ENCODE peak calls at places on chromosomes 1 and 21, in nine cellular contexts. P, Q, D, G, H, O, J, M and Y are unnamed samples.

GRCh38 chr1:232990729-232991128 is 40.3 kb downstream of the NTPCR start:
- DNase-seq in O (no peak), H (no peak), G (no peak), J (no peak), D (no peak), P (no peak), Q (no peak), M (no peak), Y (no peak)

GRCh38 chr21:33332143-33332542 is 7.4 kb downstream of the IFNAR1 start:
- DNase-seq in G (no peak), J (no peak), M (no peak), P (no peak), D (no peak), H (no peak), Q (no peak), O (no peak), Y (no peak)

GRCh38 chr1:55926906-55927471 is 652.4 kb downstream of the PLPP3 start:
- DNase-seq in J (no peak), D (peak; percentile 2), P (no peak), O (no peak), H (no peak), Q (no peak), G (no peak), M (no peak), Y (no peak)

GRCh38 chr1:200302192-200302892 is 107.5 kb downstream of the ZNF281 start:
- DNase-seq in J (no peak), G (peak; percentile 44), O (peak; percentile 44), D (peak; percentile 67), Q (peak; percentile 51), M (no peak), P (no peak), H (peak; percentile 48), Y (no peak)

GRCh38 chr1:186869829-186870228 is 41.1 kb downstream of the PLA2G4A start:
- DNase-seq in G (no peak), H (no peak), D (no peak), M (no peak), J (no peak), Q (no peak), P (no peak), O (no peak), Y (no peak)

GRCh38 chr1:53073899-53074311 is 11.9 kb downstream of the PODN start:
- DNase-seq in O (peak; percentile 9), H (peak; percentile 22), Q (peak; percentile 8), P (no peak), M (no peak), J (no peak), G (no peak), D (no peak), Y (peak; percentile 61)

GRCh38 chr1:177023249-177023648 is 141.3 kb downstream of the ASTN1 start:
- DNase-seq in D (no peak), Q (no peak), H (no peak), M (no peak), J (no peak), O (no peak), P (peak; percentile 84), G (no peak), Y (no peak)

GRCh38 chr1:224377676-224378006 is 21.0 kb downstream of the CNIH4 start:
- DNase-seq in H (no peak), Q (no peak), O (no peak), J (no peak), D (no peak), G (no peak), M (no peak), P (no peak), Y (no peak)

GRCh38 chr1:71252900-71253299 is 172.1 kb upstream of the ZRANB2 start:
- DNase-seq in Q (no peak), H (no peak), G (no peak), M (no peak), D (no peak), O (no peak), P (no peak), J (no peak), Y (no peak)

GRCh38 chr1:15835741-15836510 is 11.6 kb upstream of the SPEN start:
- DNase-seq in Q (peak; percentile 100), G (peak; percentile 100), O (peak; percentile 99), H (peak; percentile 99), J (peak; percentile 98), D (peak; percentile 96), P (peak; percentile 99), M (peak; percentile 99), Y (peak; percentile 99)

GRCh38 chr1:16053781-16054502 is 10.4 kb downstream of the CLCNKB start:
- DNase-seq in G (no peak), D (no peak), P (no peak), H (no peak), Q (no peak), O (no peak), M (no peak), J (no peak), Y (no peak)

DNA sequence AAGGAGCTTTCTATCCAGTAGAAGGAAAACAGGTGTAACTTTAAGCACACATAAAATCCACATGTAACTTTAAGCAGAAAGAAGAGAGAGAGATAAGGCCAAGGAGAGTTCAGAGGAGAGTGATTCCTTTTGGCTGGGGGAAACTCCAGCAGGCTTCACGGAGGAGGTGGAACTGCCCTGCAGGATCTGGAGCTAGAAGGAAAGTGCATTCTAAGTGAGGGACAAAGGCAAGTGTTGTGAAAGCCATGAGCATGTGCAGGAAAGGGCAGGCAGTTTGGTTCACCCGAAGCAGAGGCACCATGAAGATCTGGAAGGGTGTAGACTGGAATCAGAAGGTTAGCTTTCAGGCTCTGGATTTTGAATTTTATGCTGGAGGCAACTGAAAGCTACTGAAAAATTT is 46.3 kb downstream of the GADD45A start:
- DNase-seq in H (no peak), P (no peak), O (no peak), G (no peak), J (no peak), Q (no peak), M (no peak), D (no peak), Y (no peak)
- H3K4me1 ChIP-seq in H (peaks cover 32% of the 10 kb centered on the region), P (peaks cover 41% of the 10 kb centered on the region), O (peaks cover 10% of the 10 kb centered on the region), G (peaks cover 31% of the 10 kb centered on the region), J (peaks cover 10% of the 10 kb centered on the region), Q (peaks cover 11% of the 10 kb centered on the region), M (peaks cover 3% of the 10 kb centered on the region), D (peaks cover 19% of the 10 kb centered on the region), Y (peaks cover 28% of the 10 kb centered on the region)

DNA sequence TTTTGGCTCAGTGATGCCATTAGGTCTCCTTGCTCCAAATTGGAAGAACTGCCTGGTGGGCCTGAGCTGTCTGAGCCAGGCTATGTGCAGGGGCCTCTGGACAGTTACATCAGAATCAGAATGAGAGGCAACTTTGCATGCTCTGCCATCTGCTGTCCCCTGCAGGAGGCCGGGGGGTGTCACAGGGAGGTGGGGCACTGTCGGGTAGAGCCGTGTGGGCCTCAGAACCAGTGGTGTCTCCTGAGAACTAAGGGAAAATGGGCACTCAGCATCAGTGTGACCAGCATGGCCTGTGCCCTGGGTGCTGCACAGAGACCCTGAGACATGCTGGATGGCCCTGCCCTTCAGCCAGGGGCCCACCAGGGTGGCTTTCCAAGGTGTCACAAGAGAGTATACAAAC is 47.0 kb upstream of the COL6A1 start:
- DNase-seq in J (no peak), Q (no peak), M (no peak), D (no peak), G (no peak), H (no peak), P (no peak), O (no peak), Y (no peak)
- TF ChIP-seq POLR2AphosphoS5 in J (no peak), Q (no peak), M (no peak), D (no peak), G (no peak), H (no peak), P (no peak), O (no peak), Y (no peak)

GRCh38 chr1:18632711-18633427 is 2.2 kb downstream of the PAX7 start:
- DNase-seq in D (peak; percentile 61), M (no peak), P (no peak), H (no peak), G (no peak), Q (no peak), J (no peak), O (peak; percentile 73), Y (no peak)

GRCh38 chr1:18631496-18632217 is 1.0 kb downstream of the PAX7 start:
- DNase-seq in P (no peak), J (no peak), D (no peak), M (no peak), H (no peak), O (no peak), Q (no peak), G (no peak), Y (no peak)

GRCh38 chr1:18630511-18631495 is at the start of gene PAX7:
- DNase-seq in H (no peak), J (no peak), O (no peak), M (no peak), G (no peak), Q (no peak), P (no peak), D (peak; percentile 93), Y (no peak)

GRCh38 chr1:18633428-18634155 is 2.9 kb downstream of the PAX7 start:
- DNase-seq in Q (no peak), G (no peak), P (no peak), D (no peak), M (no peak), O (no peak), J (no peak), H (no peak), Y (no peak)

DNA sequence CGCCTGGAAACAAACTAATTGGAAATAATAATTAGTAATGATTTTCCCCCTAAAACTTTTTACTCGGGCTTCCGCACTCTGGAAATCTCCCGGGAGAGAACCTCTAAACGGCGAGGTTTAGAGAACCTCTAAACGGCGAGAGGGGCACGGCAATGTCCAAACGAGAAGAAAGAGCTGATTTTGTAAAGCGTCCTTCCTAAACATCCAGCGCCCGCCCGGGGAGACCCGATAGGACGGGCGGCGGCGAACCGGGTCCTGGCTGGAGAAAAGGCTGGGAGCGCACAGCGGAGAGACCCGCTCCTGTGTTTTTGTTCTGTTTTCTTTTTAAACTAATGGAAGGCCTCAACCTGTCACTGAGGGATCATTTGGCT is 1.6 kb downstream of the PAX7 start:
- DNase-seq in J (no peak), P (no peak), M (no peak), D (peak; percentile 70), H (no peak), G (no peak), O (no peak), Q (no peak), Y (no peak)
- H3K27me3 ChIP-seq in J (peaks cover 27% of the 10 kb centered on the region), P (peaks cover 60% of the 10 kb centered on the region), M (peaks cover 98% of the 10 kb centered on the region), D (peaks cover 99% of the 10 kb centered on the region), H (peaks cover 59% of the 10 kb centered on the region), G (peaks cover 87% of the 10 kb centered on the region), O (peaks cover 20% of the 10 kb centered on the region), Q (peaks cover 100% of the 10 kb centered on the region), Y (peaks cover 100% of the 10 kb centered on the region)

GRCh38 chr1:9903801-9904527 is 6.1 kb downstream of the CTNNBIP1 start:
- DNase-seq in J (no peak), Q (no peak), M (no peak), D (no peak), P (no peak), O (no peak), H (no peak), G (no peak), Y (no peak)

GRCh38 chr1:9904571-9904970 is 5.5 kb downstream of the CTNNBIP1 start:
- DNase-seq in Q (no peak), P (no peak), M (no peak), D (no peak), O (no peak), H (no peak), J (no peak), G (no peak), Y (no peak)

GRCh38 chr1:9900142-9901043 is 9.7 kb downstream of the CTNNBIP1 start:
- DNase-seq in P (no peak), M (no peak), J (no peak), H (peak; percentile 86), G (peak; percentile 29), D (no peak), Q (peak; percentile 71), O (peak; percentile 97), Y (no peak)

GRCh38 chr1:9901148-9902059 is 8.7 kb downstream of the CTNNBIP1 start:
- DNase-seq in H (peak; percentile 69), M (no peak), J (no peak), D (no peak), P (no peak), Q (no peak), O (peak; percentile 94), G (no peak), Y (no peak)

GRCh38 chr1:9902060-9902452 is 8.0 kb downstream of the CTNNBIP1 start:
- DNase-seq in D (no peak), G (no peak), Q (no peak), P (no peak), M (no peak), H (no peak), O (no peak), J (no peak), Y (no peak)
- H3K4me1 ChIP-seq in D (no peaks in the 10 kb centered on the region), G (peaks cover 3% of the 10 kb centered on the region), Q (peaks cover 15% of the 10 kb centered on the region), P (peaks cover 32% of the 10 kb centered on the region), M (no peaks in the 10 kb centered on the region), H (peaks cover 23% of the 10 kb centered on the region), O (peaks cover 37% of the 10 kb centered on the region), J (peaks cover 24% of the 10 kb centered on the region), Y (peaks cover 78% of the 10 kb centered on the region)